ENCODE peak calls at places on chromosomes 11 and 22, in six cellular contexts. Y is A549, D is gastrocnemius medialis, R is heart right ventricle, V is tibial artery, W is cardiac muscle cell. A is an unnamed sample.

GRCh38 chr11:88683024-88683423 is 345.5 kb upstream of the CTSC start:
- DNase-seq in Y (no peak), D (no peak), R (no peak), V (no peak), W (no peak), A (no peak)

GRCh38 chr11:1194977-1195689 is 27.7 kb upstream of the MUC5B start:
- DNase-seq in Y (no peak), D (no peak), R (no peak), V (no peak), W (no peak), A (no peak)

GRCh38 chr11:118290923-118291322 is 13.6 kb upstream of the CD3E start:
- DNase-seq in Y (peak; percentile 18), D (no peak), R (peak; percentile 22), V (no peak), W (peak; percentile 19), A (no peak)

GRCh38 chr11:64373598-64373974 is 14.6 kb downstream of the RPS6KA4 start:
- DNase-seq in Y (no peak), D (no peak), R (no peak), V (no peak), W (no peak), A (no peak)

GRCh38 chr11:115503083-115503885 is 931 bp downstream of the CADM1 start:
- DNase-seq in Y (peak; percentile 21), D (peak; percentile 72), R (peak; percentile 61), V (peak; percentile 73), W (peak; percentile 86), A (peak; percentile 66)

GRCh38 chr11:827146-827860 is 416 bp upstream of the CRACR2B start:
- DNase-seq in Y (no peak), D (no peak), R (no peak), V (no peak), W (peak; percentile 67), A (no peak)

GRCh38 chr22:28791841-28792490 is 8.4 kb downstream of the XBP1 start:
- DNase-seq in Y (no peak), D (no peak), R (no peak), V (no peak), W (no peak), A (no peak)

GRCh38 chr22:43449205-43449830 is 37.5 kb downstream of the MPPED1 start:
- DNase-seq in Y (peak; percentile 13), D (no peak), R (no peak), V (no peak), W (peak; percentile 28), A (no peak)

GRCh38 chr11:65571940-65572339 is 398 bp upstream of the FAM89B start:
- DNase-seq in Y (peak; percentile 84), D (no peak), R (no peak), V (no peak), W (no peak), A (no peak)

GRCh38 chr11:128476729-128477128 is 110.6 kb downstream of the ETS1 start:
- DNase-seq in Y (no peak), D (no peak), R (no peak), V (no peak), W (no peak), A (no peak)

GRCh38 chr11:121661796-121662508 is 209.2 kb upstream of the SORL1-AS1 start:
- DNase-seq in Y (no peak), D (no peak), R (no peak), V (no peak), W (no peak), A (no peak)

GRCh38 chr11:70307176-70307575 is 36.7 kb downstream of the PPFIA1 start:
- DNase-seq in Y (no peak), D (no peak), R (no peak), V (no peak), W (no peak), A (no peak)

GRCh38 chr22:29300807-29301601 is 5.4 kb upstream of the GAS2L1 start:
- DNase-seq in Y (no peak), D (no peak), R (no peak), V (no peak), W (no peak), A (no peak)

GRCh38 chr11:69703711-69704507 is at the start of gene FGF19:
- DNase-seq in Y (peak; percentile 33), D (no peak), R (no peak), V (no peak), W (no peak), A (no peak)

GRCh38 chr11:88348870-88349269 is 11.3 kb upstream of the CTSC start:
- DNase-seq in Y (no peak), D (no peak), R (no peak), V (no peak), W (no peak), A (no peak)

GRCh38 chr11:119352857-119353260 is 6.4 kb upstream of the MFRP start:
- DNase-seq in Y (no peak), D (peak; percentile 26), R (peak; percentile 85), V (peak; percentile 51), W (peak; percentile 64), A (no peak)

GRCh38 chr11:119359365-119360229 is 13.1 kb upstream of the MFRP start:
- DNase-seq in Y (no peak), D (no peak), R (no peak), V (no peak), W (no peak), A (no peak)

GRCh38 chr11:119355091-119355843 is 8.8 kb upstream of the MFRP start:
- DNase-seq in Y (no peak), D (no peak), R (no peak), V (no peak), W (no peak), A (no peak)

GRCh38 chr11:119357069-119357468 is 10.6 kb upstream of the MFRP start:
- DNase-seq in Y (no peak), D (peak; percentile 31), R (no peak), V (no peak), W (no peak), A (no peak)

GRCh38 chr11:119356349-119357031 is 10.0 kb upstream of the MFRP start:
- DNase-seq in Y (peak; percentile 90), D (peak; percentile 80), R (peak; percentile 81), V (peak; percentile 90), W (peak; percentile 91), A (peak; percentile 86)
- H3K4me3 ChIP-seq in Y (peak overlapping the region; percentile 57), D (peak overlapping the region; percentile 56), R (peak overlapping the region; percentile 59), V (peak overlapping the region; percentile 55), W (no peak overlapping the region), A (peak overlapping the region; percentile 55)

DNA sequence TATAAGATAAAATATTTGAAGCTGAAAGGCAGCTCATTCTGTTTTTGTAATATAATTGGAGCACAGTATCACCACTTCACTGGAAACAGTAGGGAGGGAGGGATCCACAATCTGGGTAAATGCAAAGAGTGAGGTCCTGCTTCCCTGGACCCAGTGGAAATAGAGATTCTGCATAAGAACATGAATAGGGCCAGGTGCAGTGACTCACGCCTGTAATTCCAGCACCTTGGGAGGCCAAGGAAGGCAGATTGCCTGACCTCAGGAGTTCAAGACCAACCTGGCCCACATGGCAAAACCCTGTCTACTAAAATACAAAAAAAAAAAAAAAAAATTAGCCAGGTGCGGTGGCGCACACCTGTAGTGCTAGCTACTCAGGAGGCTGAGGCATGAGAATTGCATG is 143.7 kb downstream of the DBX1 start:
- DNase-seq in Y (no peak), D (no peak), R (no peak), V (no peak), W (no peak), A (no peak)
- H3K27ac ChIP-seq in Y (peak overlapping the region; percentile 67), D (no peak overlapping the region), R (no peak overlapping the region), V (no peak overlapping the region), W (no peak overlapping the region), A (no peak overlapping the region)

GRCh38 chr11:29452131-29452530 is 564.7 kb downstream of the KCNA4 start:
- DNase-seq in Y (no peak), D (no peak), R (no peak), V (no peak), W (no peak), A (no peak)

GRCh38 chr11:29446132-29446531 is 570.7 kb downstream of the KCNA4 start:
- DNase-seq in Y (no peak), D (no peak), R (no peak), V (no peak), W (no peak), A (no peak)

GRCh38 chr11:29449280-29450074 is 567.4 kb downstream of the KCNA4 start:
- DNase-seq in Y (no peak), D (no peak), R (no peak), V (no peak), W (peak; percentile 6), A (no peak)

GRCh38 chr11:29447821-29448220 is 569.0 kb downstream of the KCNA4 start:
- DNase-seq in Y (no peak), D (no peak), R (no peak), V (no peak), W (no peak), A (no peak)

DNA sequence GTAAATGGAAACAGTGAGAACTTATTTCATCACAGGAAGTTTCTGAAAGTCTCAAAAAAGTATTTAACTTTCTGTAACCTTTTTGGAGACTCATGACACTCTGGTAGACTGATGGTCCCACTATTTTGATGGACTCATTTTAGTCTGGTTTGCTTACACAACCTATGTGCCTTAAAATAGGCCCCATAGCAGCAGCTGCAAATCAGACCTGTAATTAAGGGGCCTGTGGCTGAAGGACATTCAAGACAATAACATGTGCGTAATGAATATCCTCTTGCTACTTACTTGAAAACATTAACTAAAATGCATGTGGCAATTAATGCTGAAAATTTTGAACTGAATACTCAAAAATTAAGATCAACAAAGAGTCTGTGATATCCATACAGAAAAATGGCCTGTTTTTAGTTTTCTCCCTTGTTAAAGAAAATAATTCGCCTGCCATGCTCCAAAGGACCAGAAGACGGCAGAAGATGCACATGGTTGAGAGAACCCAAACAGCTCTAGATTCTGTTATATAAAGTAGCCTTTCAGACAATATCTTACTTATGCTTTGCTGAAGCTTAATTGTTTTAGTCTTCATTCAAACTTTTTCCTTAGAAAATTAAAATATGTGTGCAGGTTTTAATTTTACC is 568.5 kb downstream of the KCNA4 start:
- DNase-seq in Y (peak; percentile 13), D (no peak), R (no peak), V (no peak), W (peak; percentile 70), A (no peak)
- TF ChIP-seq CTCF in Y (peak; percentile 56), D (no peak), R (peak; percentile 62), V (peak; percentile 10), W (peak; percentile 58), A (peak; percentile 70)

GRCh38 chr11:130832571-130833432 is 83.5 kb downstream of the SNX19 start:
- DNase-seq in Y (no peak), D (no peak), R (no peak), V (no peak), W (no peak), A (no peak)
- H3K4me3 ChIP-seq in Y (no peak overlapping the region), D (no peak overlapping the region), R (no peak overlapping the region), V (no peak overlapping the region), W (no peak overlapping the region), A (no peak overlapping the region)